ENCODE peak calls at places on chromosome 4, in seven cellular contexts. A is AG09319, F is KBM-7, Y is T-helper 2 cell, D is Karpas-422, W is stomach, B is hippocampal formation. J is an unnamed sample.

GRCh38 chr4:149441338-149441737 is 374.3 kb downstream of the IQCM start:
- DNase-seq in A (peak; percentile 4), F (no peak), Y (no peak), D (no peak), W (no peak), B (no peak), J (no peak)

GRCh38 chr4:73922766-73923630 is 53.8 kb downstream of the CXCL1 start:
- DNase-seq in A (no peak), F (peak; percentile 7), Y (no peak), D (no peak), W (no peak), B (no peak), J (no peak)

GRCh38 chr4:37682701-37683401 is 3.3 kb downstream of the RELL1 start:
- DNase-seq in A (no peak), F (peak; percentile 58), Y (peak; percentile 85), D (no peak), W (no peak), B (no peak), J (no peak)

GRCh38 chr4:130722370-130722769 is 1626.4 kb downstream of the C4orf33 start:
- DNase-seq in A (no peak), F (no peak), Y (no peak), D (no peak), W (no peak), B (no peak), J (no peak)

GRCh38 chr4:38359113-38359512 is 304.9 kb upstream of the KLF3 start:
- DNase-seq in A (no peak), F (no peak), Y (peak; percentile 93), D (no peak), W (no peak), B (no peak), J (no peak)

GRCh38 chr4:42167709-42168108 is 15.3 kb upstream of the BEND4 start:
- DNase-seq in A (no peak), F (no peak), Y (peak; percentile 70), D (peak; percentile 58), W (no peak), B (no peak), J (no peak)

GRCh38 chr4:98969813-98970212 is 25.7 kb upstream of the METAP1 start:
- DNase-seq in A (no peak), F (no peak), Y (no peak), D (no peak), W (no peak), B (no peak), J (no peak)

GRCh38 chr4:99708551-99708950 is 50.9 kb upstream of the C4orf54 start:
- DNase-seq in A (no peak), F (no peak), Y (no peak), D (no peak), W (no peak), B (no peak), J (no peak)

GRCh38 chr4:41994461-41994860 is 4.1 kb downstream of the SLC30A9 start:
- DNase-seq in A (no peak), F (peak; percentile 30), Y (peak; percentile 5), D (no peak), W (no peak), B (no peak), J (no peak)

GRCh38 chr4:70930530-70931256 is 28.5 kb downstream of the MOB1B start:
- DNase-seq in A (no peak), F (no peak), Y (no peak), D (peak; percentile 82), W (no peak), B (no peak), J (no peak)

GRCh38 chr4:104393649-104394048 is 101.0 kb downstream of the CXXC4 start:
- DNase-seq in A (no peak), F (no peak), Y (no peak), D (no peak), W (no peak), B (no peak), J (no peak)

GRCh38 chr4:52611030-52611555 is 48.0 kb downstream of the USP46 start:
- DNase-seq in A (no peak), F (no peak), Y (no peak), D (no peak), W (no peak), B (no peak), J (no peak)

GRCh38 chr4:61889117-61889516 is 689.0 kb downstream of the ADGRL3 start:
- DNase-seq in A (no peak), F (no peak), Y (no peak), D (no peak), W (no peak), B (no peak), J (no peak)

GRCh38 chr4:15003441-15003890 is 1.2 kb downstream of the CPEB2 start:
- DNase-seq in A (no peak), F (peak; percentile 42), Y (peak; percentile 73), D (peak; percentile 79), W (peak; percentile 63), B (peak; percentile 43), J (peak; percentile 62)

GRCh38 chr4:176198316-176198903 is 3.0 kb upstream of the SPATA4 start:
- DNase-seq in A (no peak), F (no peak), Y (no peak), D (no peak), W (peak; percentile 70), B (no peak), J (no peak)

GRCh38 chr4:8581094-8581861 is 1.1 kb downstream of the GPR78 start:
- DNase-seq in A (no peak), F (no peak), Y (no peak), D (no peak), W (no peak), B (no peak), J (peak; percentile 12)

GRCh38 chr4:150986085-150986484 is 29.0 kb downstream of the LRBA start:
- DNase-seq in A (no peak), F (no peak), Y (no peak), D (no peak), W (no peak), B (no peak), J (no peak)

GRCh38 chr4:75985116-75985515 is 5.6 kb downstream of the SDAD1 start:
- DNase-seq in A (peak; percentile 12), F (no peak), Y (no peak), D (no peak), W (no peak), B (no peak), J (no peak)

GRCh38 chr4:93237526-93237925 is 591.0 kb upstream of the ATOH1 start:
- DNase-seq in A (no peak), F (no peak), Y (no peak), D (no peak), W (no peak), B (no peak), J (no peak)

GRCh38 chr4:189364032-189364449 is 576.6 kb upstream of the FRG1 start:
- DNase-seq in A (no peak), F (no peak), Y (peak; percentile 33), D (no peak), W (no peak), B (no peak), J (no peak)

GRCh38 chr4:25842229-25842840 is 20.5 kb downstream of the SEL1L3 start:
- DNase-seq in A (no peak), F (peak; percentile 61), Y (peak; percentile 62), D (peak; percentile 87), W (no peak), B (no peak), J (no peak)

GRCh38 chr4:189090174-189090814 is 850.4 kb upstream of the FRG1 start:
- DNase-seq in A (no peak), F (peak; percentile 7), Y (no peak), D (no peak), W (no peak), B (no peak), J (no peak)

GRCh38 chr4:126603210-126603609 is 1029.5 kb upstream of the INTU start:
- DNase-seq in A (no peak), F (no peak), Y (no peak), D (no peak), W (no peak), B (no peak), J (no peak)

GRCh38 chr4:88982757-88983156 is 74.2 kb downstream of the FAM13A start:
- DNase-seq in A (no peak), F (no peak), Y (no peak), D (no peak), W (no peak), B (no peak), J (no peak)

GRCh38 chr4:71259911-71260331 is 78.9 kb upstream of the SLC4A4 start:
- DNase-seq in A (no peak), F (peak; percentile 34), Y (no peak), D (no peak), W (no peak), B (no peak), J (peak; percentile 1)

GRCh38 chr4:120915311-120915710 is 7.2 kb downstream of the PRDM5 start:
- DNase-seq in A (no peak), F (no peak), Y (no peak), D (no peak), W (no peak), B (no peak), J (no peak)